ENCODE peak calls at places on chromosomes 16 and 17, in eight cellular contexts. I is activated T-helper 1 cell treated with Interleukin-2 at 50 U/mL for 16 hours; W is lower lobe of right lung; O is AG09309; M is activated effector memory CD4-positive, alpha-beta T cell treated with Interleukin-2 at 50 U/mL for 16 hours; N is endodermal cell; L is WTC11; E is naive thymus-derived CD4-positive, alpha-beta T cell. H is an unnamed sample.

GRCh38 chr17:83057793-83058477 is 21.5 kb upstream of the METRNL start:
- DNase-seq in M (no peak), W (no peak), E (peak), L (no peak), I (no peak), O (no peak), N (peak), H (peak)

GRCh38 chr16:62639890-62640289 is 603.7 kb upstream of the CDH8 start:
- DNase-seq in W (no peak), I (no peak), L (no peak), M (no peak), N (no peak), O (no peak), E (no peak), H (no peak)

GRCh38 chr16:55333690-55334089 is 9.7 kb downstream of the IRX6 start:
- DNase-seq in M (no peak), L (no peak), W (no peak), N (no peak), I (no peak), O (no peak), E (no peak), H (no peak)

GRCh38 chr17:37642706-37643105 is 540 bp downstream of the DDX52 start:
- DNase-seq in E (no peak), M (no peak), O (no peak), L (no peak), W (no peak), N (no peak), I (no peak), H (no peak)

GRCh38 chr17:28597606-28598383 is 1.0 kb downstream of the SPAG5 start:
- DNase-seq in O (no peak), E (no peak), N (no peak), I (no peak), L (no peak), M (no peak), W (no peak), H (no peak)

GRCh38 chr17:45423936-45424335 is 8.7 kb downstream of the ARHGAP27 start:
- DNase-seq in I (no peak), M (no peak), L (no peak), N (peak), E (no peak), W (no peak), O (no peak), H (peak)

GRCh38 chr16:50972899-50973298 is 178.2 kb downstream of the SALL1 start:
- DNase-seq in L (no peak), M (no peak), I (no peak), O (no peak), N (no peak), W (no peak), E (no peak), H (no peak)

GRCh38 chr16:56609463-56609921 is 1.1 kb downstream of the MT2A start:
- DNase-seq in E (peak), O (peak), M (peak), I (peak), W (peak), L (no peak), N (peak), H (peak)

GRCh38 chr16:72989203-72989991 is 58.5 kb downstream of the ZFHX3 start:
- DNase-seq in O (peak), I (no peak), N (no peak), M (no peak), E (no peak), L (no peak), W (no peak), H (no peak)

GRCh38 chr16:82630688-82631087 is 3.9 kb downstream of the CDH13 start:
- DNase-seq in O (no peak), I (no peak), N (no peak), M (no peak), L (no peak), W (no peak), E (no peak), H (no peak)

GRCh38 chr17:65434878-65435277 is 126.6 kb downstream of the AXIN2 start:
- DNase-seq in L (no peak), W (no peak), E (no peak), O (no peak), I (no peak), M (no peak), N (no peak), H (no peak)

GRCh38 chr17:11561281-11561680 is 37.0 kb upstream of the DNAH9 start:
- DNase-seq in M (no peak), W (no peak), E (no peak), O (no peak), N (no peak), L (no peak), I (no peak), H (no peak)

GRCh38 chr17:72588961-72589360 is 468.1 kb downstream of the SOX9 start:
- DNase-seq in O (no peak), W (peak), L (no peak), N (no peak), I (no peak), E (no peak), M (peak), H (peak)

GRCh38 chr16:55370762-55371482 is 46.9 kb downstream of the IRX6 start:
- DNase-seq in E (no peak), O (peak), M (no peak), N (peak), I (no peak), W (peak), L (peak), H (peak)

GRCh38 chr16:85593503-85594195 is 19.5 kb upstream of the GSE1 start:
- DNase-seq in O (no peak), W (no peak), I (no peak), E (no peak), M (no peak), L (no peak), N (peak), H (no peak)

GRCh38 chr16:30567991-30568638 is 3.4 kb downstream of the ZNF688 start:
- DNase-seq in W (no peak), E (peak), M (no peak), I (no peak), O (peak), N (no peak), L (no peak), H (no peak)

GRCh38 chr17:9824094-9824493 is 1.6 kb upstream of the GLP2R start:
- DNase-seq in I (no peak), N (no peak), O (no peak), E (no peak), L (no peak), M (no peak), W (no peak), H (no peak)

GRCh38 chr17:50926523-50926922 is 60.4 kb upstream of the TOB1 start:
- DNase-seq in L (no peak), E (no peak), M (no peak), O (no peak), W (no peak), N (no peak), I (no peak), H (peak)

GRCh38 chr17:48960834-48961515 is 7.4 kb downstream of the GIP start:
- DNase-seq in L (peak), E (no peak), I (no peak), M (no peak), W (no peak), O (no peak), N (peak), H (no peak)

GRCh38 chr16:52547001-52547833 is at the start of gene TOX3:
- DNase-seq in M (no peak), O (no peak), W (no peak), N (peak), I (no peak), L (peak), E (no peak), H (peak)

GRCh38 chr17:64607862-64608565 is 54.1 kb downstream of the SMURF2 start:
- DNase-seq in W (no peak), O (no peak), L (no peak), N (no peak), I (no peak), M (no peak), E (no peak), H (no peak)

GRCh38 chr17:48646183-48647102 is 20.3 kb upstream of the HOXB9 start:
- DNase-seq in W (no peak), E (peak), L (peak), I (no peak), O (no peak), M (no peak), N (peak), H (no peak)

GRCh38 chr16:72481419-72481818 is 309.5 kb upstream of the PMFBP1 start:
- DNase-seq in O (no peak), E (no peak), W (no peak), L (no peak), M (no peak), N (no peak), I (no peak), H (no peak)

GRCh38 chr16:2692251-2692947 is 10.1 kb downstream of the KCTD5 start:
- DNase-seq in E (no peak), M (no peak), I (no peak), O (no peak), L (no peak), N (no peak), W (no peak), H (peak)

GRCh38 chr17:76528528-76529223 is 8.8 kb downstream of the CYGB start:
- DNase-seq in W (no peak), I (no peak), L (no peak), N (no peak), M (no peak), E (no peak), O (no peak), H (peak)

GRCh38 chr16:56815721-56816120 is 49.3 kb upstream of the SLC12A3 start:
- DNase-seq in I (no peak), E (no peak), N (no peak), O (no peak), W (no peak), L (no peak), M (no peak), H (no peak)

GRCh38 chr16:30394603-30395154 is 541 bp upstream of the ZNF48 start:
- DNase-seq in L (no peak), W (no peak), M (no peak), E (no peak), I (no peak), N (no peak), O (no peak), H (no peak)

GRCh38 chr17:74815671-74816370 is 39.7 kb upstream of the NAT9 start:
- DNase-seq in M (no peak), I (no peak), O (no peak), E (no peak), W (no peak), L (peak), N (peak), H (no peak)

GRCh38 chr17:28748852-28749515 is 5.2 kb downstream of the TRAF4 start:
- DNase-seq in M (no peak), W (no peak), E (no peak), L (no peak), I (no peak), N (peak), O (no peak), H (peak)

GRCh38 chr17:68601565-68602266 is 549 bp upstream of the FAM20A start:
- DNase-seq in W (no peak), M (no peak), E (no peak), L (no peak), N (no peak), O (no peak), I (no peak), H (no peak)

GRCh38 chr16:27347930-27348685 is 34.3 kb downstream of the IL4R start:
- DNase-seq in W (peak), L (no peak), I (no peak), M (no peak), N (no peak), E (no peak), O (no peak), H (no peak)

GRCh38 chr16:89288577-89288844 is 71.0 kb downstream of the ZNF778 start:
- DNase-seq in I (no peak), N (no peak), O (no peak), E (no peak), W (no peak), L (no peak), M (no peak), H (no peak)

GRCh38 chr17:17783825-17784598 is 52.8 kb downstream of the SREBF1 start:
- DNase-seq in N (peak), M (no peak), L (peak), I (no peak), W (no peak), O (no peak), E (no peak), H (peak)

GRCh38 chr17:16915752-16916556 is 56.0 kb downstream of the TNFRSF13B start:
- DNase-seq in I (no peak), N (peak), O (no peak), L (peak), M (no peak), W (peak), E (peak), H (no peak)

GRCh38 chr17:74430706-74431567 is 951 bp upstream of the GPRC5C start:
- DNase-seq in N (peak), M (no peak), O (no peak), I (no peak), L (peak), W (peak), E (peak), H (peak)

GRCh38 chr16:87822002-87822390 is 47.3 kb downstream of the SLC7A5 start:
- DNase-seq in M (no peak), I (no peak), E (no peak), O (no peak), W (no peak), N (no peak), L (no peak), H (no peak)

GRCh38 chr17:12597895-12598294 is 67.8 kb upstream of the MYOCD start:
- DNase-seq in N (no peak), O (no peak), I (no peak), M (no peak), E (no peak), W (no peak), L (no peak), H (no peak)

GRCh38 chr17:335691-336090 is 16.9 kb downstream of the RPH3AL start:
- DNase-seq in E (no peak), M (no peak), L (no peak), I (no peak), N (peak), W (no peak), O (no peak), H (peak)

GRCh38 chr17:1076299-1076981 is 79.5 kb downstream of the TIMM22 start:
- DNase-seq in I (no peak), W (peak), M (no peak), L (no peak), O (no peak), E (no peak), N (peak), H (peak)

H was measured in kidney.